ENCODE peak calls at places on chromosomes 2 and 18, in six cellular contexts. N is mesenchymal stem cell, C is IMR-90, R is H1, E is H9, D is trophoblast cell. K is an unnamed sample. For H3K4me1, the result is how much of the 10 kb centered on the place peaks cover.

GRCh38 chr18:55529581-55529980 is 58.4 kb downstream of the TCF4 start:
- DNase-seq in N (no peak), C (no peak), R (no peak), E (no peak), D (no peak), K (no peak)

GRCh38 chr2:494853-495252 is 182.4 kb downstream of the TMEM18 start:
- DNase-seq in N (no peak), C (no peak), R (no peak), E (no peak), D (no peak), K (no peak)

GRCh38 chr2:26846881-26847662 is 860 bp upstream of the DPYSL5 start:
- DNase-seq in N (no peak), C (no peak), R (no peak), E (no peak), D (no peak), K (peak)

GRCh38 chr2:25855065-25855464 is 23.2 kb downstream of the ASXL2 start:
- DNase-seq in N (no peak), C (no peak), R (no peak), E (no peak), D (no peak), K (no peak)

GRCh38 chr2:31428001-31428418 is 13.5 kb upstream of the XDH start:
- DNase-seq in N (no peak), C (peak), R (peak), E (peak), D (peak), K (no peak)

GRCh38 chr2:41853427-41854191 is 194.2 kb upstream of the PKDCC start:
- DNase-seq in N (peak), C (peak), R (peak), E (peak), D (peak), K (peak)

GRCh38 chr2:239821694-239822075 is 203.5 kb downstream of the NDUFA10 start:
- DNase-seq in N (no peak), C (no peak), R (no peak), E (peak), D (no peak), K (no peak)

GRCh38 chr2:60370835-60371618 is 182.4 kb downstream of the BCL11A start:
- DNase-seq in N (no peak), C (no peak), R (no peak), E (no peak), D (no peak), K (no peak)

GRCh38 chr2:128667391-128667790 is 348.7 kb upstream of the HS6ST1 start:
- DNase-seq in N (no peak), C (no peak), R (no peak), E (no peak), D (no peak), K (no peak)

GRCh38 chr18:56245856-56246575 is 392.4 kb downstream of the TXNL1 start:
- DNase-seq in N (peak), C (peak), R (no peak), E (no peak), D (peak), K (no peak)

GRCh38 chr2:44614940-44615339 is 253.2 kb downstream of the CAMKMT start:
- DNase-seq in N (no peak), C (no peak), R (no peak), E (no peak), D (no peak), K (no peak)

GRCh38 chr18:73812423-73812822 is 335.2 kb downstream of the FBXO15 start:
- DNase-seq in N (no peak), C (no peak), R (no peak), E (no peak), D (no peak), K (no peak)

GRCh38 chr2:74267068-74267467 is 68.7 kb downstream of the MTHFD2 start:
- DNase-seq in N (no peak), C (no peak), R (no peak), E (peak), D (peak), K (no peak)

DNA sequence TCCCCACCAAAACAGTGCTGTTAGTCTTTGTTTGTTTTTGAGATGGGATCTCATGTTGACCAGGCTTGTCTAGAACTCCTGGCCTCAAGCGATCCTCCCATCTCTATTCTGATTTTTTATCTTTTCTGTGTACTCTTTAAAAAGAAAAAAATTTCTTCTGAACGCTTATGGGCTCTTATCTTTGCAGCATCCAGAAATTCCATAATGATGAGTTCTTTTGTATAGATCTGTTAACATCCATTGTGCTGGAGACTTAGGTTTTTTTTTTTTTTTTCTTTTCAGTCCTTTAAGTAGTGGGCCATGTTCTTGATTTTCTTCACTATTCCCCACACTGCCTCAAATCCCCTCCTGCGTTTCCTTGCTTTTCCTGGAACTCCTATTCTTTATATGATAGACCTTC is 31.0 kb downstream of the RBBP8 start:
- DNase-seq in N (no peak), C (peak), R (no peak), E (no peak), D (peak), K (no peak)
- H4K91ac ChIP-seq in N (no peak), C (no peak), R (no peak), E (no peak), D (no peak), K (no peak)

GRCh38 chr2:152467677-152468406 is 132.9 kb downstream of the FMNL2 start:
- DNase-seq in N (no peak), C (no peak), R (peak), E (no peak), D (no peak), K (no peak)
- H3K4me1 ChIP-seq in N (under half), C (under half), R (under half), E (under half), D (under half), K (under half)

GRCh38 chr2:24209389-24210105 is 34.7 kb downstream of the FAM228A start:
- DNase-seq in N (no peak), C (no peak), R (no peak), E (no peak), D (peak), K (no peak)
- H3K23ac ChIP-seq in N (no peak), C (no peak), R (no peak), E (no peak), D (no peak), K (peak)

GRCh38 chr2:28435796-28436425 is 43.3 kb downstream of the FOSL2 start:
- DNase-seq in N (no peak), C (no peak), R (no peak), E (no peak), D (no peak), K (no peak)

GRCh38 chr2:28437918-28438317 is 45.3 kb downstream of the FOSL2 start:
- DNase-seq in N (no peak), C (no peak), R (no peak), E (no peak), D (peak), K (no peak)

GRCh38 chr2:28437142-28437835 is 44.6 kb downstream of the FOSL2 start:
- DNase-seq in N (no peak), C (no peak), R (no peak), E (no peak), D (peak), K (no peak)

GRCh38 chr2:28434600-28434989 is 41.9 kb downstream of the FOSL2 start:
- DNase-seq in N (no peak), C (no peak), R (no peak), E (no peak), D (no peak), K (no peak)

GRCh38 chr2:28436525-28437051 is 43.9 kb downstream of the FOSL2 start:
- DNase-seq in N (no peak), C (no peak), R (no peak), E (no peak), D (peak), K (no peak)
- H4K91ac ChIP-seq in N (no peak), C (no peak), R (no peak), E (no peak), D (peak), K (no peak)

DNA sequence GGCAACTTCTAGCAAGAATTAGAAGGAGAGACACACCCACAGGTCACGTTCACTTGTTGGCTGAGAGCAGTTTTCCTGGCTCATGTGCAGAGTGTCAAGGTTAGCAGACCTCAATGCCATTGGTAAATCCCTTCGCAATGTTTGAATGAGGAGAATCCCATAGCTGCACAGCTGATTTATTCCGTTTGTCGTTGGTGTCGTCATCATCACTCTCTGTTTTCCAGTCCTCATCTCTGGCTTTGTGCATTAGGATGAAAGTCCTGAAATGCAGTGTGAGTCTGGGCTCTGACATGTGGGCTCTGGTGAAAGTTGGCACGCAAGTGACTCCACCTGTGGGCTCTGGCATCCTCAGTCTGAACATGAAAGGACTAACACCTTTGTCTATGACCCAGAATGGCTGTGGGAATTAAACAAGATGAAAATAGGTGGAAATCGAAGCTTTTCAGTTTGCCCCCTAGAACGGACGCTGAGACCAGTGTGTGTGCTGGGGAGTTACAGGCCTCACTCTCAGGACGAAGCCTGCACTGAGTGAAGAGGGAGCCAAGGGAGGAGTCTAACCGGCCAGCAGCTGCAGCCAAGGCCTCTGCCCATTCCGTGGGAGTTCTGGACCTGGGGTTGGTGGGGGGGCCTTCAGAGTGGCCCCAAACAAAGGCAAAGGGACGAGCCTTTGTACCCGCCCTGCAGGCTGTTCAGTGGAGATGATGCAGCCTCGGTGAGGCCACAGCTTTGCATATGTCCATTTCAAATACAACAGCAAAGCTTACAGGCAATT is 74.8 kb upstream of the ZNF516 start:
- DNase-seq in N (no peak), C (no peak), R (peak), E (no peak), D (no peak), K (no peak)
- H3K4me1 ChIP-seq in N (under half), C (under half), R (under half), E (under half), D (under half), K (under half)

DNA sequence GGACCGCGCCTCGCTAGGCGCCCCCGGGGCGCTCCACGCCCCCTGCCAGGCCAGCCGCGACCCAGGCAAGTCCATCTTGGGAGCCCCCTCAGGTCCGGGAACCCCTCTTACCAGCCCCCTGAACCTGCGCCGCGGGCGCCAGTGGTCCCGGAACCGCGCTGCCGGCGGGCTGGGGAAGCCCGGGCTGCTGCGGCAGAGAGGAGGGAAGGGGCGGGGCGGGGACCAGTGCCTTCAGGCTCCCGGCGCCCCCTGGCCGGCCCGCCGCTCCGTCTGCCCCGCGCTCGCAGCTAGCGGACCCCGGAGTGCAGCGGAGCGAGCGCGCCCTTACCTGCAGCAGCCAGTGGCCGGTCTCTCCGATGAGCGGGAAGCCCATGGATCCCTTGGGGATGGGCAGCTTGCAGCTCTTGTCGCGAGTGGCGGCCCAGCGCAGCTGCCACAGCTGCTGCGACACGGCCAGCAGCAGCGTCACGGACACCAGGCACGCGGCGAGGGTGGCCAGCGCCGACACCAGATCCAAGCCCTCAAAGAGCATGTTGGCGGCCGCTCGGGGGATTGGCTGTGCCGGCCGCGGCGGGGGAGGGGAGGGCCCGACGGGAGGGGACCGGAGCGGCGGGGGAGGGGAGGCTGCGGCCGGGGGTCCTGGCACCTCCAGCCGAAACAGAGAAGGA is at the start of gene CYP26B1:
- DNase-seq in N (no peak), C (no peak), R (peak), E (peak), D (peak), K (peak)
- H3K23ac ChIP-seq in N (peak), C (peak), R (no peak), E (no peak), D (peak), K (no peak)

GRCh38 chr18:59996370-59996966 is 96.7 kb downstream of the PMAIP1 start:
- DNase-seq in N (peak), C (peak), R (no peak), E (no peak), D (peak), K (no peak)
- H4K91ac ChIP-seq in N (no peak), C (no peak), R (no peak), E (no peak), D (no peak), K (no peak)

GRCh38 chr18:576924-577323 is 3.3 kb upstream of the CETN1 start:
- DNase-seq in N (no peak), C (no peak), R (no peak), E (no peak), D (no peak), K (no peak)
- H3K4me1 ChIP-seq in N (under half), C (under half), R (under half), E (under half), D (under half), K (under half)

K was measured in neuronal stem cell.